ENCODE peak calls at places on chromosome 17, in nine cellular contexts. F is stimulated activated naive B cell treated with anti-CD40 and anti-IgM and Interleukin-4, amounts not matched to agents 10 μg/mL and 1 μg/mL and 100 μg/mL, for 72 hours; Y is left ventricle myocardium superior; U is upper lobe of right lung; H is IMR-90; A is A172; P is DMS153; X is ELF-1; W is ascending aorta. C is an unnamed sample.

GRCh38 chr17:18235743-18236256 is 10.4 kb downstream of the LLGL1 start:
- DNase-seq in F (no peak), W (peak), U (no peak), P (no peak), X (no peak), A (peak), Y (no peak), H (peak), C (no peak)

GRCh38 chr17:74951680-74952421 is 16.2 kb downstream of the OTOP3 start:
- DNase-seq in X (no peak), A (no peak), F (no peak), U (no peak), P (no peak), W (no peak), H (no peak), Y (no peak), C (no peak)

GRCh38 chr17:77475012-77475976 is 334.5 kb downstream of the SEC14L1 start:
- DNase-seq in P (no peak), Y (peak), A (peak), U (no peak), F (peak), H (peak), X (peak), W (no peak), C (no peak)

GRCh38 chr17:7220593-7221280 is 999 bp downstream of the ACADVL start:
- DNase-seq in U (peak), A (peak), X (peak), P (no peak), W (no peak), F (peak), Y (peak), H (peak), C (no peak)

GRCh38 chr17:66240013-66240412 is 10.8 kb upstream of the APOH start:
- DNase-seq in H (no peak), U (no peak), F (no peak), Y (no peak), P (no peak), A (no peak), W (no peak), X (no peak), C (no peak)

GRCh38 chr17:72662827-72663190 is 429.7 kb downstream of the SLC39A11 start:
- DNase-seq in Y (no peak), H (no peak), X (no peak), W (no peak), U (no peak), P (no peak), A (no peak), F (no peak), C (no peak)

GRCh38 chr17:65064452-65065019 is 8.0 kb upstream of the GNA13 start:
- DNase-seq in U (no peak), P (no peak), W (no peak), X (peak), H (peak), F (no peak), A (peak), Y (no peak), C (no peak)

GRCh38 chr17:2709173-2709661 is 2.3 kb downstream of the CLUH start:
- DNase-seq in A (no peak), W (no peak), H (no peak), Y (no peak), U (peak), F (peak), X (peak), P (no peak), C (no peak)

GRCh38 chr17:71412803-71413202 is 708.0 kb upstream of the SOX9 start:
- DNase-seq in F (no peak), Y (no peak), W (no peak), X (no peak), P (no peak), A (peak), U (no peak), H (peak), C (no peak)

GRCh38 chr17:72380120-72380519 is 259.3 kb downstream of the SOX9 start:
- DNase-seq in P (no peak), U (no peak), X (no peak), F (no peak), H (no peak), Y (no peak), W (no peak), A (no peak), C (no peak)

GRCh38 chr17:17628388-17629008 is 37.0 kb upstream of the PEMT start:
- DNase-seq in F (peak), A (peak), Y (no peak), W (no peak), X (peak), U (no peak), P (no peak), H (no peak), C (no peak)

GRCh38 chr17:55303701-55304145 is 39.0 kb downstream of the HLF start:
- DNase-seq in Y (no peak), F (no peak), A (no peak), H (peak), W (no peak), U (no peak), X (peak), P (no peak), C (no peak)

GRCh38 chr17:78284146-78284545 is 52.7 kb downstream of the TMEM235 start:
- DNase-seq in P (no peak), A (no peak), F (no peak), U (no peak), X (no peak), Y (no peak), H (peak), W (no peak), C (no peak)

GRCh38 chr17:8185580-8186445 is 4.2 kb downstream of the BORCS6 start:
- DNase-seq in U (peak), H (peak), P (no peak), X (peak), W (peak), A (peak), F (peak), Y (peak), C (peak)

GRCh38 chr17:46262271-46262670 is 32.7 kb upstream of the LRRC37A start:
- DNase-seq in P (no peak), F (no peak), Y (no peak), H (no peak), W (no peak), A (peak), X (peak), U (no peak), C (no peak)

GRCh38 chr17:10115536-10115932 is 82.9 kb downstream of the GAS7 start:
- DNase-seq in A (no peak), U (no peak), X (no peak), F (no peak), H (no peak), Y (no peak), W (no peak), P (no peak), C (no peak)

GRCh38 chr17:10126554-10127493 is 71.6 kb downstream of the GAS7 start:
- DNase-seq in A (no peak), X (peak), P (no peak), Y (peak), H (peak), W (no peak), F (no peak), U (no peak), C (no peak)

GRCh38 chr17:79997004-79997673 is 38.5 kb downstream of the TBC1D16 start:
- DNase-seq in F (peak), W (peak), A (no peak), Y (no peak), U (no peak), H (no peak), X (no peak), P (peak), C (no peak)

GRCh38 chr17:9238340-9239259 is 217.3 kb downstream of the NTN1 start:
- DNase-seq in F (no peak), Y (no peak), A (no peak), P (no peak), X (no peak), H (no peak), U (no peak), W (no peak), C (no peak)

GRCh38 chr17:74478369-74479100 is 12.1 kb downstream of the CD300A start:
- DNase-seq in X (no peak), Y (no peak), W (no peak), F (peak), H (no peak), U (no peak), P (no peak), A (peak), C (no peak)